ENCODE peak calls at places on chromosome 15, in six cellular contexts. X is brain microvascular endothelial cell, Y is lung, I is sigmoid colon, N is heart left ventricle, K is PC-3. U is an unnamed sample.

GRCh38 chr15:52255935-52256334 is 39.7 kb downstream of the MYO5C start:
- DNase-seq in X (no peak), Y (no peak), I (no peak), N (no peak), K (no peak), U (no peak)

GRCh38 chr15:67117356-67117755 is 52.0 kb downstream of the SMAD3 start:
- DNase-seq in X (no peak), Y (no peak), I (no peak), N (no peak), K (no peak), U (no peak)

GRCh38 chr15:29322407-29322806 is 52.8 kb upstream of the NSMCE3 start:
- DNase-seq in X (peak; percentile 48), Y (no peak), I (no peak), N (no peak), K (no peak), U (no peak)

GRCh38 chr15:83928878-83929418 is 275.0 kb downstream of the ADAMTSL3 start:
- DNase-seq in X (no peak), Y (no peak), I (no peak), N (no peak), K (no peak), U (no peak)

GRCh38 chr15:90078965-90079364 is 23.3 kb downstream of the IDH2 start:
- DNase-seq in X (no peak), Y (no peak), I (no peak), N (no peak), K (no peak), U (no peak)

GRCh38 chr15:79777916-79778315 is 118.9 kb downstream of the MTHFS start:
- DNase-seq in X (no peak), Y (no peak), I (no peak), N (no peak), K (no peak), U (no peak)

GRCh38 chr15:63402498-63403253 is 21.0 kb upstream of the CA12 start:
- DNase-seq in X (peak; percentile 24), Y (no peak), I (no peak), N (no peak), K (peak; percentile 70), U (no peak)

GRCh38 chr15:40929730-40930429 is 740 bp downstream of the DLL4 start:
- DNase-seq in X (peak; percentile 35), Y (peak; percentile 59), I (no peak), N (peak; percentile 81), K (peak; percentile 51), U (no peak)

GRCh38 chr15:85704021-85704420 is 90.7 kb downstream of the KLHL25 start:
- DNase-seq in X (no peak), Y (no peak), I (no peak), N (no peak), K (no peak), U (no peak)

GRCh38 chr15:32677238-32677750 is 35.8 kb downstream of the SCG5 start:
- DNase-seq in X (no peak), Y (no peak), I (no peak), N (no peak), K (no peak), U (no peak)

GRCh38 chr15:89052474-89052873 is 35.8 kb upstream of the ABHD2 start:
- DNase-seq in X (peak; percentile 95), Y (no peak), I (no peak), N (no peak), K (no peak), U (no peak)

GRCh38 chr15:99993262-99993661 is 260.0 kb upstream of the LYSMD4 start:
- DNase-seq in X (no peak), Y (no peak), I (no peak), N (peak; percentile 21), K (no peak), U (no peak)

GRCh38 chr15:76340198-76340801 is 3.7 kb downstream of the ISL2 start:
- DNase-seq in X (no peak), Y (no peak), I (no peak), N (no peak), K (no peak), U (no peak)

GRCh38 chr15:39530446-39531342 is 50.2 kb upstream of the THBS1 start:
- DNase-seq in X (no peak), Y (no peak), I (no peak), N (no peak), K (no peak), U (no peak)

GRCh38 chr15:40243126-40243810 is 4.4 kb downstream of the PAK6 start:
- DNase-seq in X (no peak), Y (no peak), I (peak; percentile 33), N (no peak), K (no peak), U (no peak)

GRCh38 chr15:27237319-27237939 is 266.4 kb downstream of the GABRG3 start:
- DNase-seq in X (no peak), Y (no peak), I (no peak), N (no peak), K (no peak), U (no peak)

GRCh38 chr15:63274427-63274826 is 3.0 kb upstream of the APH1B start:
- DNase-seq in X (no peak), Y (no peak), I (no peak), N (no peak), K (no peak), U (no peak)

GRCh38 chr15:55343168-55343567 is 24.1 kb downstream of the PIGB start:
- DNase-seq in X (no peak), Y (no peak), I (no peak), N (no peak), K (no peak), U (no peak)

GRCh38 chr15:96974761-96975160 is 644.3 kb downstream of the NR2F2 start:
- DNase-seq in X (no peak), Y (no peak), I (no peak), N (no peak), K (peak; percentile 6), U (no peak)

GRCh38 chr15:34239151-34239761 is 14.4 kb downstream of the EMC4 start:
- DNase-seq in X (peak; percentile 84), Y (no peak), I (no peak), N (no peak), K (peak; percentile 99), U (no peak)

GRCh38 chr15:75928680-75929608 is 25.3 kb downstream of the FBXO22 start:
- DNase-seq in X (peak; percentile 15), Y (no peak), I (no peak), N (no peak), K (peak; percentile 32), U (no peak)

GRCh38 chr15:66673410-66674322 is 28.4 kb upstream of the SMAD6 start:
- DNase-seq in X (no peak), Y (peak; percentile 38), I (no peak), N (peak; percentile 74), K (no peak), U (no peak)

GRCh38 chr15:95559875-95560394 is 770.6 kb upstream of the NR2F2 start:
- DNase-seq in X (peak; percentile 98), Y (no peak), I (no peak), N (no peak), K (peak; percentile 81), U (peak; percentile 64)

GRCh38 chr15:82539690-82540054 is 585 bp downstream of the RPS17 start:
- DNase-seq in X (no peak), Y (no peak), I (no peak), N (no peak), K (no peak), U (no peak)
- H3K36me3 ChIP-seq in X (peaks cover 41% of the 10 kb centered on the region), Y (peaks cover 27% of the 10 kb centered on the region), I (peaks cover 31% of the 10 kb centered on the region), N (peaks cover 44% of the 10 kb centered on the region), K (peaks cover 41% of the 10 kb centered on the region), U (peaks cover 38% of the 10 kb centered on the region)

GRCh38 chr15:74391604-74392401 is 24.4 kb upstream of the CYP11A1 start:
- DNase-seq in X (no peak), Y (no peak), I (no peak), N (no peak), K (no peak), U (no peak)

GRCh38 chr15:74390552-74391288 is 23.3 kb upstream of the CYP11A1 start:
- DNase-seq in X (no peak), Y (no peak), I (no peak), N (no peak), K (no peak), U (no peak)

GRCh38 chr15:74392902-74393301 is 25.5 kb upstream of the CYP11A1 start:
- DNase-seq in X (no peak), Y (no peak), I (no peak), N (no peak), K (no peak), U (no peak)

GRCh38 chr15:74393423-74393822 is 26.0 kb upstream of the CYP11A1 start:
- DNase-seq in X (no peak), Y (no peak), I (no peak), N (no peak), K (no peak), U (no peak)

GRCh38 chr15:74392402-74392876 is 25.0 kb upstream of the CYP11A1 start:
- DNase-seq in X (no peak), Y (no peak), I (no peak), N (no peak), K (no peak), U (no peak)
- H3K27ac ChIP-seq in X (no peak overlapping the region), Y (no peak overlapping the region), I (no peak overlapping the region), N (no peak overlapping the region), K (no peak overlapping the region), U (no peak overlapping the region)

DNA sequence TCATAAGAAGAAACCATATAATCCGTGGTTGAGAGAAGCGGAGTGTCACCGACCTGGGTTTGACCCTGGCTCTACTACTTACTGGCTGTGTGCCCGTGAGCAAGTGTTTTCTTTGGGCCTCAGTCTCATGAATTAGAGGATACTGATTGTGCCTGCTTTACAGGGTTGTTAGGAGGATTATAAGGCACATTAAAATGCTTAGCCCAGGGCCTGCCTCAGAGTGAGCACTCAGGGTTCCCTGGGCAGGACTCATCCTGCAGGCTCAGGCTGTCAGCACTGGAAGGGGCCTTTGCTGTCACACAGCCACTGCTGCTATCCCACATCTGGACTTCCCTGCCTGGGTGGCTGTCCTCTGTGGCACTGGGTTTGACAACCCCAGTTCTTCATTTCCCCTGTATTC is 4.7 kb downstream of the PLA2G4F start:
- DNase-seq in X (peak; percentile 25), Y (no peak), I (no peak), N (no peak), K (no peak), U (no peak)
- TF ChIP-seq CTCF in X (no peak), Y (no peak), I (no peak), N (no peak), K (no peak), U (no peak)

GRCh38 chr15:42730536-42730935 is 6.4 kb downstream of the CDAN1 start:
- DNase-seq in X (no peak), Y (no peak), I (no peak), N (no peak), K (no peak), U (no peak)

GRCh38 chr15:42728975-42729374 is 8.0 kb downstream of the CDAN1 start:
- DNase-seq in X (no peak), Y (no peak), I (no peak), N (no peak), K (no peak), U (no peak)

GRCh38 chr15:42730135-42730534 is 6.8 kb downstream of the CDAN1 start:
- DNase-seq in X (no peak), Y (no peak), I (no peak), N (no peak), K (no peak), U (no peak)

GRCh38 chr15:42728562-42728961 is 8.4 kb downstream of the CDAN1 start:
- DNase-seq in X (no peak), Y (no peak), I (no peak), N (no peak), K (no peak), U (no peak)

DNA sequence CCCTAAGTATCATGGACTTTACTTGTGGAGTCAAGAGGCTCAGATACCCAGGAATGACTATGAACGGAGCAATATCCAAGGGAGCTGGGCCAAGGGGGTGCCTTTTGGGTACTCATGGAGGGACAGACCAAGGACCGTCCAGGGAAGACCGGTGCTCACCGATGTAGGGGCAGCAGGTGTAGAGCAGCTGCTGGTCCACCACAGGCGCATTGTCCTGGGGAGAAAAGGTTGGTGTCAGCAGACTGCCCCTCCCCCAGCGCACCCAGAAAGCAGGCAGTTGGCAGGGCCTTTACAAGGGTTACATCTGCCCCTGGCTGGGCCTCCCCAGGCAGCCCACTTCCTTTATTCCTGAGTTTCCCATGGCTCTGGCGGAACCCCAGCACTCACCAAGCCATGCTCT is 7.5 kb downstream of the CDAN1 start:
- DNase-seq in X (no peak), Y (no peak), I (no peak), N (no peak), K (no peak), U (no peak)
- H3K36me3 ChIP-seq in X (peaks cover 57% of the 10 kb centered on the region), Y (peaks cover 81% of the 10 kb centered on the region), I (peaks cover 56% of the 10 kb centered on the region), N (peaks cover 100% of the 10 kb centered on the region), K (peaks cover 70% of the 10 kb centered on the region), U (peaks cover 82% of the 10 kb centered on the region)

U was measured in right atrium auricular region.